ENCODE peak calls at places on chromosomes 12 and 14, in eight cellular contexts. I, Z, M, Q, J, B, T and S are unnamed samples.

GRCh38 chr14:22221508-22221907 is 367.5 kb downstream of the DAD1 start:
- DNase-seq in I (peak), Z (no peak), M (no peak), Q (no peak), J (no peak), B (no peak), T (no peak), S (no peak)

GRCh38 chr12:6791931-6792520 is 2.7 kb downstream of the CD4 start:
- DNase-seq in I (no peak), Z (no peak), M (no peak), Q (no peak), J (no peak), B (no peak), T (no peak), S (peak)

GRCh38 chr12:92505373-92506340 is 197.1 kb upstream of the PLEKHG7 start:
- DNase-seq in I (peak), Z (no peak), M (peak), Q (no peak), J (peak), B (no peak), T (peak), S (no peak)

GRCh38 chr14:32602699-32603098 is 273.6 kb downstream of the AKAP6 start:
- DNase-seq in I (no peak), Z (no peak), M (no peak), Q (no peak), J (no peak), B (no peak), T (no peak), S (no peak)

GRCh38 chr12:68495666-68496065 is 115.0 kb upstream of the RAP1B start:
- DNase-seq in I (no peak), Z (no peak), M (no peak), Q (no peak), J (peak), B (no peak), T (no peak), S (no peak)

GRCh38 chr12:48486679-48487078 is 4.4 kb downstream of the C12orf54 start:
- DNase-seq in I (no peak), Z (no peak), M (no peak), Q (no peak), J (no peak), B (no peak), T (no peak), S (no peak)

GRCh38 chr12:73308747-73309146 is 1036.6 kb downstream of the TRHDE start:
- DNase-seq in I (no peak), Z (no peak), M (no peak), Q (no peak), J (no peak), B (no peak), T (no peak), S (no peak)

GRCh38 chr12:47636908-47637780 is 68.7 kb downstream of the RPAP3 start:
- DNase-seq in I (peak), Z (no peak), M (peak), Q (no peak), J (no peak), B (peak), T (peak), S (peak)

GRCh38 chr14:55762595-55763232 is 182.7 kb downstream of the KTN1 start:
- DNase-seq in I (no peak), Z (no peak), M (no peak), Q (no peak), J (no peak), B (no peak), T (no peak), S (no peak)

GRCh38 chr12:83615152-83615551 is 928.4 kb downstream of the TMTC2 start:
- DNase-seq in I (no peak), Z (no peak), M (no peak), Q (no peak), J (no peak), B (no peak), T (no peak), S (no peak)

GRCh38 chr12:10052111-10052913 is 21.8 kb downstream of the CLEC9A start:
- DNase-seq in I (no peak), Z (no peak), M (no peak), Q (no peak), J (no peak), B (no peak), T (no peak), S (no peak)

GRCh38 chr12:98182791-98183190 is 332.6 kb upstream of the TMPO start:
- DNase-seq in I (no peak), Z (no peak), M (no peak), Q (no peak), J (no peak), B (peak), T (no peak), S (no peak)

GRCh38 chr12:92079054-92079385 is 66.6 kb downstream of the BTG1 start:
- DNase-seq in I (no peak), Z (no peak), M (no peak), Q (no peak), J (peak), B (no peak), T (no peak), S (no peak)

GRCh38 chr14:79166171-79166570 is 996.0 kb downstream of the NRXN3 start:
- DNase-seq in I (no peak), Z (no peak), M (no peak), Q (no peak), J (no peak), B (no peak), T (no peak), S (no peak)

GRCh38 chr12:78149459-78149858 is 318.8 kb downstream of the NAV3 start:
- DNase-seq in I (no peak), Z (no peak), M (no peak), Q (no peak), J (no peak), B (no peak), T (no peak), S (no peak)

GRCh38 chr12:10304161-10304574 is 3.5 kb upstream of the KLRD1 start:
- DNase-seq in I (no peak), Z (no peak), M (no peak), Q (no peak), J (peak), B (no peak), T (no peak), S (no peak)

GRCh38 chr14:36944307-36945010 is 227.9 kb downstream of the SLC25A21 start:
- DNase-seq in I (no peak), Z (no peak), M (no peak), Q (no peak), J (peak), B (no peak), T (no peak), S (no peak)

GRCh38 chr12:131895640-131896079 is 1.2 kb downstream of the ULK1 start:
- DNase-seq in I (no peak), Z (no peak), M (no peak), Q (no peak), J (no peak), B (no peak), T (peak), S (peak)

GRCh38 chr12:32032205-32032810 is 73.1 kb downstream of the RESF1 start:
- DNase-seq in I (no peak), Z (no peak), M (no peak), Q (no peak), J (peak), B (no peak), T (no peak), S (no peak)

GRCh38 chr12:22856120-22856699 is 231.2 kb downstream of the ETNK1 start:
- DNase-seq in I (no peak), Z (no peak), M (no peak), Q (no peak), J (peak), B (peak), T (no peak), S (peak)

GRCh38 chr12:32025906-32026305 is 66.7 kb downstream of the RESF1 start:
- DNase-seq in I (no peak), Z (no peak), M (peak), Q (no peak), J (no peak), B (no peak), T (peak), S (no peak)

GRCh38 chr12:100643246-100643645 is 69.8 kb downstream of the GAS2L3 start:
- DNase-seq in I (no peak), Z (no peak), M (no peak), Q (no peak), J (no peak), B (no peak), T (no peak), S (no peak)

GRCh38 chr14:100827751-100828447 is 2.0 kb downstream of the MEG3 start:
- DNase-seq in I (no peak), Z (no peak), M (no peak), Q (no peak), J (peak), B (no peak), T (no peak), S (no peak)

GRCh38 chr12:25100203-25100602 is 94.8 kb downstream of the DNAI7 start:
- DNase-seq in I (no peak), Z (no peak), M (no peak), Q (no peak), J (no peak), B (no peak), T (no peak), S (no peak)

GRCh38 chr12:1592444-1593231 is 1.7 kb downstream of the FBXL14 start:
- DNase-seq in I (peak), Z (peak), M (peak), Q (no peak), J (peak), B (peak), T (peak), S (peak)

GRCh38 chr12:89373772-89374572 is 21.7 kb upstream of the DUSP6 start:
- DNase-seq in I (peak), Z (no peak), M (no peak), Q (no peak), J (peak), B (no peak), T (no peak), S (no peak)

GRCh38 chr14:89202413-89202812 is 214.6 kb downstream of the FOXN3 start:
- DNase-seq in I (no peak), Z (no peak), M (no peak), Q (no peak), J (no peak), B (no peak), T (no peak), S (no peak)

GRCh38 chr12:19482551-19483109 is 43.3 kb downstream of the AEBP2 start:
- DNase-seq in I (peak), Z (no peak), M (peak), Q (no peak), J (no peak), B (no peak), T (peak), S (no peak)

GRCh38 chr12:118715647-118716046 is 265.7 kb upstream of the SRRM4 start:
- DNase-seq in I (no peak), Z (no peak), M (no peak), Q (no peak), J (no peak), B (no peak), T (no peak), S (no peak)

GRCh38 chr12:59650594-59651229 is 54.9 kb downstream of the SLC16A7 start:
- DNase-seq in I (peak), Z (no peak), M (no peak), Q (no peak), J (peak), B (no peak), T (peak), S (no peak)

GRCh38 chr12:48796976-48797375 is 8.1 kb upstream of the ADCY6 start:
- DNase-seq in I (no peak), Z (no peak), M (no peak), Q (no peak), J (no peak), B (no peak), T (no peak), S (no peak)

GRCh38 chr12:49428652-49429549 is 61.6 kb downstream of the SPATS2 start:
- DNase-seq in I (no peak), Z (no peak), M (no peak), Q (no peak), J (peak), B (no peak), T (no peak), S (peak)

GRCh38 chr14:104156142-104156541 is 17.8 kb downstream of the KIF26A start:
- DNase-seq in I (no peak), Z (no peak), M (no peak), Q (no peak), J (no peak), B (no peak), T (no peak), S (no peak)

GRCh38 chr14:101535232-101535631 is 26.1 kb upstream of the DIO3 start:
- DNase-seq in I (peak), Z (no peak), M (no peak), Q (no peak), J (no peak), B (no peak), T (peak), S (no peak)

GRCh38 chr12:79983492-79983891 is 48.6 kb upstream of the PPP1R12A start:
- DNase-seq in I (no peak), Z (no peak), M (no peak), Q (no peak), J (peak), B (no peak), T (no peak), S (no peak)

GRCh38 chr12:107404981-107405380 is 280.6 kb upstream of the PWP1 start:
- DNase-seq in I (peak), Z (no peak), M (no peak), Q (no peak), J (peak), B (peak), T (peak), S (peak)

GRCh38 chr14:34943506-34943905 is 39.3 kb upstream of the SRP54 start:
- DNase-seq in I (no peak), Z (no peak), M (no peak), Q (no peak), J (no peak), B (no peak), T (no peak), S (no peak)

GRCh38 chr12:19234991-19235876 is 105.7 kb downstream of the PLEKHA5 start:
- DNase-seq in I (no peak), Z (no peak), M (no peak), Q (no peak), J (no peak), B (no peak), T (no peak), S (no peak)

GRCh38 chr12:106879612-106880011 is 76.1 kb upstream of the TMEM263 start:
- DNase-seq in I (no peak), Z (no peak), M (no peak), Q (no peak), J (no peak), B (no peak), T (no peak), S (no peak)